ENCODE peak calls at places on chromosomes 16 and 17, in nine cellular contexts. L is ovary, J is lower lobe of right lung, S is type B pancreatic cell, V is endothelial cell, W is lower leg skin, P is activated B cell treated with CpG ODN at 0.5 μM for 24 hours, Q is upper lobe of right lung, B is A549. N is an unnamed sample.

GRCh38 chr16:89623511-89624232 is 10.2 kb downstream of the DPEP1 start:
- DNase-seq in S (no peak), L (no peak), B (no peak), Q (no peak), V (peak), P (no peak), W (no peak), J (no peak), N (no peak)

GRCh38 chr17:32596666-32597065 is 109.9 kb downstream of the CDK5R1 start:
- DNase-seq in L (no peak), Q (no peak), S (no peak), J (no peak), W (no peak), P (no peak), B (no peak), V (no peak), N (peak)

GRCh38 chr17:40600486-40601046 is 35.3 kb upstream of the CCR7 start:
- DNase-seq in P (no peak), J (no peak), Q (no peak), B (no peak), W (no peak), L (no peak), V (no peak), S (no peak), N (no peak)

GRCh38 chr17:59425085-59425901 is 93.8 kb downstream of the YPEL2 start:
- DNase-seq in Q (peak), B (no peak), J (peak), L (peak), V (no peak), S (no peak), W (peak), P (no peak), N (no peak)

GRCh38 chr16:84643180-84643583 is 5.1 kb upstream of the KLHL36 start:
- DNase-seq in P (no peak), W (peak), B (no peak), L (peak), J (peak), S (no peak), Q (peak), V (no peak), N (no peak)

GRCh38 chr17:37570527-37571093 is 38.6 kb downstream of the SYNRG start:
- DNase-seq in Q (peak), B (peak), S (no peak), P (no peak), V (peak), L (no peak), J (peak), W (no peak), N (peak)

GRCh38 chr16:19589771-19590302 is 34.3 kb downstream of the VPS35L start:
- DNase-seq in P (no peak), S (no peak), Q (no peak), W (no peak), B (no peak), J (no peak), L (no peak), V (peak), N (no peak)

GRCh38 chr17:42354956-42355843 is 33.0 kb downstream of the STAT3 start:
- DNase-seq in V (no peak), P (no peak), Q (no peak), S (no peak), J (no peak), W (no peak), L (no peak), B (no peak), N (no peak)

GRCh38 chr17:41015473-41015872 is 6.5 kb upstream of the KRTAP3-1 start:
- DNase-seq in W (no peak), B (no peak), S (no peak), L (no peak), V (no peak), Q (no peak), P (no peak), J (no peak), N (no peak)

GRCh38 chr17:80265205-80266068 is 4.8 kb downstream of the RNF213 start:
- DNase-seq in B (no peak), W (no peak), P (no peak), J (peak), Q (peak), L (no peak), S (no peak), V (no peak), N (peak)

GRCh38 chr17:47834756-47835155 is 3.3 kb downstream of the LRRC46 start:
- DNase-seq in V (no peak), Q (no peak), L (no peak), J (no peak), S (no peak), P (no peak), W (no peak), B (no peak), N (no peak)

GRCh38 chr16:25141648-25142047 is 30.1 kb downstream of the LCMT1 start:
- DNase-seq in V (no peak), L (no peak), Q (no peak), B (no peak), P (no peak), J (no peak), W (no peak), S (no peak), N (no peak)

GRCh38 chr17:74457820-74458166 is 8.6 kb upstream of the CD300A start:
- DNase-seq in V (no peak), J (no peak), W (no peak), B (no peak), L (no peak), Q (no peak), P (no peak), S (no peak), N (no peak)

GRCh38 chr16:69112285-69113129 is 7.1 kb downstream of the HAS3 start:
- DNase-seq in B (peak), W (peak), L (peak), Q (peak), S (peak), V (peak), P (peak), J (peak), N (peak)

GRCh38 chr17:40458001-40458791 is 14.9 kb downstream of the IGFBP4 start:
- DNase-seq in W (no peak), L (peak), B (no peak), S (no peak), P (no peak), V (no peak), J (no peak), Q (no peak), N (no peak)

GRCh38 chr16:54928421-54929089 is 2.1 kb upstream of the IRX5 start:
- DNase-seq in L (no peak), Q (peak), V (peak), B (peak), S (peak), P (no peak), J (peak), W (peak), N (peak)

GRCh38 chr17:45436625-45437460 is 4.2 kb upstream of the ARHGAP27 start:
- DNase-seq in Q (no peak), B (no peak), J (no peak), L (no peak), S (no peak), P (no peak), W (no peak), V (no peak), N (no peak)

GRCh38 chr17:44005865-44006580 is 1.6 kb downstream of the NAGS start:
- DNase-seq in W (peak), V (peak), B (no peak), J (peak), Q (peak), P (peak), S (no peak), L (peak), N (peak)

GRCh38 chr16:68247400-68247799 is 2.2 kb downstream of the PLA2G15 start:
- DNase-seq in V (no peak), W (peak), J (peak), Q (no peak), L (no peak), B (no peak), S (no peak), P (no peak), N (no peak)

GRCh38 chr16:56869513-56870270 is 4.7 kb downstream of the SLC12A3 start:
- DNase-seq in L (no peak), S (no peak), P (peak), J (peak), B (peak), V (peak), W (no peak), Q (no peak), N (peak)

GRCh38 chr16:54135361-54136275 is 151.0 kb downstream of the IRX3 start:
- DNase-seq in V (no peak), S (no peak), W (no peak), L (no peak), P (no peak), J (no peak), Q (no peak), B (no peak), N (no peak)

GRCh38 chr17:7479389-7480192 is at the start of gene ZBTB4:
- DNase-seq in B (peak), Q (peak), L (peak), S (no peak), V (peak), P (peak), W (peak), J (peak), N (peak)

GRCh38 chr17:27407916-27408846 is 48.1 kb upstream of the KSR1 start:
- DNase-seq in V (no peak), W (peak), Q (no peak), B (peak), J (no peak), S (peak), P (no peak), L (no peak), N (no peak)

GRCh38 chr17:17846645-17847044 is 9.9 kb upstream of the SREBF1 start:
- DNase-seq in P (no peak), W (no peak), V (no peak), L (no peak), Q (no peak), B (no peak), J (no peak), S (no peak), N (no peak)

GRCh38 chr16:49453001-49453400 is 79.4 kb downstream of the C16orf78 start:
- DNase-seq in V (no peak), S (no peak), W (peak), P (no peak), Q (peak), L (no peak), B (no peak), J (no peak), N (no peak)

GRCh38 chr16:20311548-20311947 is 15.8 kb downstream of the GP2 start:
- DNase-seq in P (no peak), B (no peak), L (no peak), J (no peak), V (no peak), W (no peak), S (no peak), Q (no peak), N (no peak)

GRCh38 chr17:39001703-39002637 is 34.8 kb upstream of the FBXO47 start:
- DNase-seq in P (no peak), J (peak), B (no peak), S (no peak), L (peak), W (peak), V (no peak), Q (peak), N (no peak)

GRCh38 chr17:81738801-81739393 is 26.8 kb downstream of the SLC25A10 start:
- DNase-seq in S (peak), J (peak), B (no peak), L (no peak), W (no peak), Q (peak), P (no peak), V (no peak), N (no peak)

GRCh38 chr16:66551362-66551761 is 1.0 kb upstream of the CKLF start:
- DNase-seq in B (peak), L (no peak), V (peak), Q (no peak), J (peak), W (no peak), S (no peak), P (peak), N (peak)

GRCh38 chr16:21301895-21302291 is 23.8 kb upstream of the CRYM start:
- DNase-seq in B (no peak), L (no peak), W (no peak), V (no peak), S (no peak), J (no peak), P (no peak), Q (no peak), N (no peak)

GRCh38 chr17:79842656-79843474 is 3.6 kb upstream of the CBX4 start:
- DNase-seq in W (no peak), P (peak), V (no peak), B (no peak), L (peak), Q (no peak), J (no peak), S (no peak), N (peak)

GRCh38 chr17:82859431-82860403 is 19.9 kb upstream of the ZNF750 start:
- DNase-seq in L (no peak), Q (peak), W (no peak), J (peak), P (peak), V (no peak), S (no peak), B (peak), N (peak)

GRCh38 chr17:47853616-47854015 is 2.7 kb upstream of the SP6 start:
- DNase-seq in V (no peak), J (no peak), B (no peak), L (no peak), W (no peak), Q (no peak), S (no peak), P (no peak), N (no peak)

GRCh38 chr17:57889892-57890856 is 40.3 kb upstream of the MRPS23 start:
- DNase-seq in Q (peak), P (no peak), S (no peak), B (peak), V (no peak), L (peak), J (peak), W (peak), N (no peak)

GRCh38 chr16:80526418-80527061 is 14.3 kb upstream of the DYNLRB2 start:
- DNase-seq in V (peak), Q (no peak), W (no peak), S (no peak), P (peak), J (no peak), L (peak), B (no peak), N (peak)

GRCh38 chr16:20906225-20906870 is 5.8 kb downstream of the LYRM1 start:
- DNase-seq in W (no peak), B (no peak), S (no peak), P (no peak), V (no peak), Q (no peak), L (no peak), J (no peak), N (no peak)

GRCh38 chr17:74569392-74570003 is 2.2 kb upstream of the CD300H start:
- DNase-seq in V (no peak), L (peak), P (no peak), J (peak), Q (no peak), S (no peak), B (peak), W (no peak), N (no peak)

GRCh38 chr16:10547708-10548107 is 32.7 kb downstream of the EMP2 start:
- DNase-seq in B (no peak), J (no peak), P (no peak), S (no peak), Q (no peak), L (no peak), V (no peak), W (no peak), N (no peak)

GRCh38 chr16:2337431-2338296 is 2.9 kb downstream of the ABCA3 start:
- DNase-seq in S (peak), L (no peak), V (no peak), W (peak), J (no peak), Q (no peak), P (no peak), B (no peak), N (no peak)

GRCh38 chr17:27494192-27495091 is 38.2 kb downstream of the KSR1 start:
- DNase-seq in V (no peak), S (no peak), J (peak), P (no peak), L (no peak), W (peak), Q (peak), B (peak), N (no peak)

GRCh38 chr16:50610331-50611262 is 62.4 kb downstream of the NKD1 start:
- DNase-seq in S (no peak), Q (no peak), J (no peak), P (no peak), B (no peak), V (no peak), W (no peak), L (no peak), N (no peak)
- TF ChIP-seq CTCF in S (no peak), Q (no peak), J (no peak), P (no peak), B (no peak), V (no peak), W (no peak), L (no peak), N (no peak)

GRCh38 chr17:29159286-29159860 is 20.8 kb downstream of the MYO18A start:
- DNase-seq in S (no peak), P (no peak), W (no peak), V (no peak), L (no peak), J (no peak), B (no peak), Q (no peak), N (no peak)
- TF ChIP-seq CTCF in S (no peak), P (no peak), W (no peak), V (no peak), L (no peak), J (no peak), B (no peak), Q (no peak), N (no peak)

DNA sequence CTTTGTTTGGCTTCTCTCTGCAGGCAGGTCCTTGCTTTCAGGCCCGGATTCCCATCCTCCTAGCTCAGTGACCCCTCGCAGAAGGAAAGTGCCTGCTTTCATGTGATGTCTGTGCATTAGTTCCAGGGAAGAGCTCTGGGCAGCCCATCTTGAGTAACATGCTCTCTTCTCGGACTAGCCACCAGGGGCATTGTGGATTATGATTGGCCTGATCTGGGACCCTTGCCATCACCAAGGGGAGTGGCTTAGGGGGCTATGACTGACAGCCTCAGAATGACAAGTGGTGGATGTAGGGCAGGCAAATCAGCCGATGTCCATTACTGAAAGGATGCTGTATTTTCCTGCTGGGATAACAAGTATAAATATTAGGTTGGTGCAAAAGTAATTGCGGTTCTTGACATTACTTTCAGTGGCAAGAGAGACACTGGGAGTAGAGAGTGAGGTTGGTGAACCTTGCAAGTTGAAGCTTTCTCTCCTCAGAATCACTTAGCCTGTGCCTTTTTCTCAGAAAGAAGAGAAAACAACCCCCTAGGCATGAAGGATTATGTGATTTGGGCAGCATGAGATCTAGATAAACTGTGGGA is 71.5 kb upstream of the MPHOSPH6 start:
- DNase-seq in P (no peak), V (no peak), J (no peak), W (no peak), S (no peak), Q (no peak), L (no peak), B (no peak), N (no peak)
- TF ChIP-seq CTCF in P (no peak), V (no peak), J (no peak), W (no peak), S (no peak), Q (no peak), L (no peak), B (no peak), N (no peak)

GRCh38 chr17:8649157-8650118 is 18.9 kb upstream of the MYH10 start:
- DNase-seq in S (no peak), B (no peak), J (no peak), P (no peak), W (no peak), L (no peak), V (no peak), Q (no peak), N (no peak)

GRCh38 chr17:8654822-8655221 is 24.3 kb upstream of the MYH10 start:
- DNase-seq in L (no peak), B (no peak), S (no peak), Q (no peak), V (no peak), P (no peak), J (no peak), W (no peak), N (no peak)

GRCh38 chr17:8647202-8647601 is 16.7 kb upstream of the MYH10 start:
- DNase-seq in V (no peak), W (no peak), Q (no peak), P (no peak), L (no peak), S (no peak), J (no peak), B (no peak), N (no peak)

GRCh38 chr17:8650119-8650499 is 19.6 kb upstream of the MYH10 start:
- DNase-seq in L (no peak), B (no peak), J (no peak), S (no peak), P (no peak), W (no peak), V (no peak), Q (no peak), N (no peak)

DNA sequence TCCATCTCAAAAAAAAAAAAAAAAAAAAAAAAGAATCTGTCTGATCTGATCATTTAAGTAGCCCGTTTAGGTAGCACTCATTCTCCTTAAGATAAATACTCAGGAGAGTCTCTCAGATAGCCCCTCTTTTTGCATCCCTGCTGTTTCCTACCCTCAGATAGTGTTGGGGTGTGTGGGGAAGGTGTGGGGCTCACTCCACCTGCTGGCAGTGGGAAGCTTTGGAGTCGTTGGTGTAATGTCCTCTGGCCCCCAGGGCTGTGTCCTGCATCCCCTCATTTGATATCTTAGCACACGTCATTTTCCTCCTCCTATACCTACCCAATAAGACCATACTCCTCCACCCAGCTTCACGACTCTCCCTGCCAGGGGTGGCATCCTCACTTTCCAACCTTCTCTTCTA is 20.5 kb upstream of the MYH10 start:
- DNase-seq in W (no peak), Q (no peak), L (no peak), P (no peak), B (no peak), J (no peak), S (no peak), V (no peak), N (no peak)
- TF ChIP-seq CTCF in W (no peak), Q (no peak), L (no peak), P (no peak), B (no peak), J (no peak), S (no peak), V (no peak), N (peak)

DNA sequence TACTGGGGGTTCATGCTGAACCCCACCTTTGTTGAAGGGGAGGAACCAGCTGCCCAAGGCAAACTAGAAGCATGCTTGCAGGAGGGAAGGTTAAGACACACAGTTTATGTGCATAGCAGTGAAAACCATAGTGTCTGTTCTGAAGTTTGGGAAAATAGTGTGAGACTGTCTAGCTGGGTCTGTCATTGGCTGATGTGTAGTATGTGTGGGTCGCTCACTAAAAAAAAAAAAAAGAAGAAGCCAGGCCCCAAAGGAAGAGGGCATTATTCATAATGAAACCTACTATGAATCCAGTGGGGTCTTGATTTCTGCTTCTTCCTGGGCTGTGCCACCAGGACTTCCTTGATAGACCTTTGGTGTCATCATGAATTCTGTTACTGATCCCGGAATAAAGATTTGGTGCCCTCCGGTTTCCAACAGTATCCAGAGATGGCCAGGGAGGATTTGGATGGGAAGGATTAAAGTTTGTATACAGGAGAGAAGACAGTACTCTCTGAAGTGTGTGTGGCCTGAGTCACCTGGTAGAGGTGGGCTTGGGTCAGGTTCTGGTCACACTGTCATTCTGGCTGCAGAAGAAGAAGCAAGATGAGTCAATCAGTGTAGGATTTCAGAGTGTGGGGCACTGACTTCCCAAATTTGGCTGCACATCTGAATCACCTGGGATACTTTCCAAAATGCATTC is 220.3 kb downstream of the PRKCA start:
- DNase-seq in V (no peak), S (no peak), L (no peak), B (no peak), Q (no peak), J (no peak), P (no peak), W (no peak), N (no peak)
- TF ChIP-seq CTCF in V (no peak), S (no peak), L (no peak), B (no peak), Q (no peak), J (no peak), P (no peak), W (no peak), N (no peak)

GRCh38 chr17:76565728-76566612 is 19.7 kb downstream of the ST6GALNAC2 start:
- DNase-seq in L (no peak), P (no peak), V (no peak), Q (no peak), J (no peak), W (no peak), S (no peak), B (no peak), N (no peak)
- TF ChIP-seq CTCF in L (no peak), P (no peak), V (no peak), Q (no peak), J (no peak), W (no peak), S (no peak), B (peak), N (no peak)

GRCh38 chr16:30875881-30876791 is 17.7 kb downstream of the BCL7C start:
- DNase-seq in Q (no peak), S (no peak), J (no peak), W (no peak), V (peak), L (no peak), B (no peak), P (peak), N (peak)
- TF ChIP-seq CTCF in Q (no peak), S (no peak), J (no peak), W (no peak), V (no peak), L (no peak), B (no peak), P (no peak), N (no peak)